ENCODE peak calls at places on chromosomes 2 and 18, in five cellular contexts. V, P, W, S and N are unnamed samples.

GRCh38 chr18:5463390-5463789 is 80.4 kb downstream of the EPB41L3 start:
- DNase-seq in W (no peak), V (peak), S (no peak), P (no peak), N (no peak)

GRCh38 chr2:33412920-33413319 is 63.5 kb upstream of the RASGRP3 start:
- DNase-seq in P (no peak), S (no peak), V (no peak), W (peak), N (no peak)

GRCh38 chr2:197498627-197498936 is 1.1 kb downstream of the HSPD1 start:
- DNase-seq in P (no peak), V (no peak), S (no peak), W (no peak), N (no peak)

GRCh38 chr2:65500319-65501040 is 68.1 kb upstream of the SPRED2 start:
- DNase-seq in V (no peak), W (no peak), P (no peak), S (no peak), N (no peak)

GRCh38 chr2:56133931-56134629 is 49.7 kb upstream of the CCDC85A start:
- DNase-seq in V (no peak), S (no peak), P (no peak), W (no peak), N (no peak)

GRCh38 chr2:76870581-76870980 is 651.6 kb downstream of the LRRTM4 start:
- DNase-seq in V (no peak), S (no peak), W (no peak), P (no peak), N (no peak)

GRCh38 chr2:102798181-102798580 is 36.4 kb downstream of the TMEM182 start:
- DNase-seq in V (no peak), P (no peak), W (no peak), S (no peak), N (no peak)

GRCh38 chr18:44041553-44042418 is 638.9 kb upstream of the SETBP1 start:
- DNase-seq in P (no peak), W (no peak), S (no peak), V (no peak), N (no peak)

GRCh38 chr2:132937629-132938028 is 267.6 kb upstream of the LYPD1 start:
- DNase-seq in W (no peak), V (no peak), S (no peak), P (no peak), N (no peak)

GRCh38 chr18:49023281-49023937 is 72.6 kb upstream of the SMAD7 start:
- DNase-seq in W (no peak), P (no peak), V (no peak), S (peak), N (no peak)

GRCh38 chr18:32455346-32455745 is 15.3 kb downstream of the GAREM1 start:
- DNase-seq in W (no peak), P (no peak), S (no peak), V (no peak), N (no peak)

GRCh38 chr2:66084948-66085590 is 349.9 kb upstream of the MEIS1 start:
- DNase-seq in P (no peak), W (no peak), V (no peak), S (no peak), N (no peak)

GRCh38 chr2:201909961-201910361 is 103.6 kb downstream of the CDK15 start:
- DNase-seq in S (no peak), P (no peak), W (no peak), V (peak), N (no peak)

GRCh38 chr2:170265321-170265720 is 87.4 kb downstream of the MYO3B start:
- DNase-seq in W (no peak), V (no peak), S (no peak), P (no peak), N (no peak)

GRCh38 chr2:121469361-121469760 is 61.3 kb upstream of the RNU4ATAC start:
- DNase-seq in W (no peak), S (no peak), P (no peak), V (no peak), N (no peak)